ENCODE peak calls at places on chromosomes 6 and 20, in five cellular contexts. V is GM03348, P is HFFc6, G is fibroblast of lung, C is fibroblast of the conjunctiva. H is an unnamed sample.

GRCh38 chr6:80205404-80205803 is 98.9 kb downstream of the BCKDHB start:
- DNase-seq in C (no peak), G (no peak), P (no peak), V (no peak), H (no peak)

GRCh38 chr6:122494665-122495272 is 23.2 kb upstream of the SERINC1 start:
- DNase-seq in V (no peak), C (no peak), P (no peak), G (no peak), H (no peak)

GRCh38 chr6:73798592-73798991 is 102.6 kb downstream of the CD109 start:
- DNase-seq in P (peak), V (peak), G (peak), C (peak), H (peak)

GRCh38 chr6:34575326-34575725 is 19.2 kb upstream of the SPDEF start:
- DNase-seq in G (no peak), C (no peak), V (no peak), P (no peak), H (no peak)

GRCh38 chr20:58721951-58722371 is 29.4 kb downstream of the NPEPL1 start:
- DNase-seq in V (peak), C (no peak), P (no peak), G (no peak), H (no peak)

GRCh38 chr6:42166444-42167141 is 6.6 kb upstream of the GUCA1A start:
- DNase-seq in V (peak), C (peak), P (peak), G (peak), H (peak)

GRCh38 chr6:81309841-81310240 is 442.6 kb downstream of the TENT5A start:
- DNase-seq in P (no peak), C (no peak), G (peak), V (no peak), H (no peak)

GRCh38 chr6:391559-392440 is at the start of gene IRF4:
- DNase-seq in V (no peak), G (no peak), C (no peak), P (no peak), H (no peak)

GRCh38 chr20:46823271-46823747 is 71.3 kb upstream of the EYA2 start:
- DNase-seq in P (no peak), V (no peak), G (peak), C (no peak), H (no peak)

GRCh38 chr6:12313992-12314589 is 23.9 kb downstream of the EDN1 start:
- DNase-seq in C (no peak), P (peak), V (peak), G (no peak), H (no peak)

GRCh38 chr20:59848182-59848581 is 85.3 kb downstream of the SYCP2 start:
- DNase-seq in G (no peak), P (no peak), V (no peak), C (no peak), H (no peak)

GRCh38 chr6:20572940-20573339 is 38.7 kb downstream of the CDKAL1 start:
- DNase-seq in G (peak), C (no peak), P (peak), V (peak), H (peak)

GRCh38 chr6:17015144-17015543 is 86.7 kb upstream of the STMND1 start:
- DNase-seq in P (peak), V (peak), C (no peak), G (peak), H (peak)

GRCh38 chr6:142187209-142187608 is 40.1 kb downstream of the VTA1 start:
- DNase-seq in P (no peak), G (peak), C (peak), V (peak), H (peak)

GRCh38 chr6:31715022-31715683 is at the start of gene LY6G6D:
- DNase-seq in V (no peak), P (no peak), C (no peak), G (no peak), H (no peak)

GRCh38 chr6:1627884-1628550 is 18.3 kb downstream of the FOXC1 start:
- DNase-seq in P (no peak), C (no peak), V (no peak), G (no peak), H (no peak)

GRCh38 chr20:37445041-37445440 is 76.0 kb upstream of the NNAT start:
- DNase-seq in V (no peak), G (no peak), C (no peak), P (no peak), H (no peak)

GRCh38 chr6:5260111-5260620 is 584 bp downstream of the LYRM4 start:
- DNase-seq in C (peak), P (peak), G (peak), V (peak), H (peak)

GRCh38 chr20:58361549-58361948 is 27.5 kb upstream of the VAPB start:
- DNase-seq in P (peak), C (peak), V (no peak), G (peak), H (peak)

GRCh38 chr6:137084865-137085617 is 40.3 kb upstream of the IL20RA start:
- DNase-seq in V (no peak), P (no peak), C (no peak), G (no peak), H (no peak)

GRCh38 chr6:107690864-107691661 is 133.1 kb downstream of the SCML4 start:
- DNase-seq in V (peak), P (peak), G (peak), C (peak), H (peak)

GRCh38 chr6:43391448-43392031 is 22.1 kb upstream of the ZNF318 start:
- DNase-seq in P (no peak), V (no peak), C (no peak), G (no peak), H (peak)

H was measured in mesenchymal stem cell.